ENCODE peak calls at places on chromosomes 5 and 9, in five cellular contexts. T is heart left ventricle, W is adrenal gland, S is body of pancreas, Z is breast epithelium. B is an unnamed sample.

GRCh38 chr5:107461770-107462169 is 209.0 kb downstream of the EFNA5 start:
- DNase-seq in T (no peak), S (no peak), Z (no peak), W (no peak), B (no peak)

GRCh38 chr5:14574124-14574523 is 7.5 kb upstream of the OTULINL start:
- DNase-seq in Z (no peak), W (no peak), S (no peak), T (no peak), B (no peak)

GRCh38 chr5:87069974-87070608 is 197.6 kb upstream of the RASA1 start:
- DNase-seq in W (no peak), T (no peak), S (peak), Z (peak), B (no peak)

GRCh38 chr5:116289276-116289675 is 204.5 kb downstream of the COMMD10 start:
- DNase-seq in S (no peak), T (no peak), Z (no peak), W (no peak), B (no peak)

GRCh38 chr5:127555826-127556225 is 38.4 kb downstream of the PRRC1 start:
- DNase-seq in T (no peak), W (no peak), S (no peak), Z (no peak), B (no peak)

GRCh38 chr5:116898917-116899316 is 324.3 kb upstream of the SEMA6A start:
- DNase-seq in T (no peak), Z (no peak), S (no peak), W (no peak), B (no peak)

GRCh38 chr5:90020575-90021535 is 388.7 kb downstream of the CETN3 start:
- DNase-seq in Z (no peak), S (no peak), W (no peak), T (no peak), B (no peak)

GRCh38 chr5:59921816-59922215 is 28.3 kb upstream of the PDE4D start:
- DNase-seq in S (no peak), Z (no peak), T (no peak), W (no peak), B (no peak)

GRCh38 chr9:117096138-117096537 is 318.7 kb downstream of the ASTN2 start:
- DNase-seq in W (no peak), Z (no peak), S (no peak), T (no peak), B (no peak)

GRCh38 chr5:142360607-142361120 is 35.8 kb upstream of the SPRY4 start:
- DNase-seq in T (no peak), W (peak), Z (no peak), S (peak), B (peak)

GRCh38 chr9:24498632-24499031 is 47.1 kb downstream of the IZUMO3 start:
- DNase-seq in W (no peak), S (no peak), T (no peak), Z (no peak), B (no peak)

GRCh38 chr9:90060256-90060655 is 455.4 kb downstream of the GADD45G start:
- DNase-seq in T (no peak), Z (no peak), W (no peak), S (no peak), B (peak)

GRCh38 chr5:123813937-123814624 is 302.1 kb downstream of the CSNK1G3 start:
- DNase-seq in W (no peak), Z (no peak), T (no peak), S (no peak), B (no peak)

GRCh38 chr9:93642961-93643360 is 66.6 kb downstream of the PHF2 start:
- DNase-seq in W (no peak), S (peak), Z (no peak), T (no peak), B (no peak)

GRCh38 chr5:170570492-170570891 is 66.7 kb downstream of the KCNIP1 start:
- DNase-seq in S (peak), T (no peak), Z (no peak), W (no peak), B (no peak)

GRCh38 chr9:4620881-4621555 is 41.1 kb upstream of the PLPP6 start:
- DNase-seq in Z (no peak), W (no peak), T (no peak), S (no peak), B (no peak)

GRCh38 chr5:10702040-10702629 is 58.9 kb downstream of the DAP start:
- DNase-seq in S (peak), Z (no peak), T (no peak), W (no peak), B (no peak)

GRCh38 chr9:118751077-118751847 is 618.0 kb downstream of the BRINP1 start:
- DNase-seq in T (no peak), Z (no peak), S (no peak), W (no peak), B (peak)

GRCh38 chr5:73534001-73534547 is 31.4 kb downstream of the ANKRA2 start:
- DNase-seq in Z (no peak), S (no peak), T (no peak), W (no peak), B (no peak)

GRCh38 chr5:69468631-69469030 is 24.0 kb upstream of the OCLN start:
- DNase-seq in Z (no peak), T (no peak), W (no peak), S (no peak), B (no peak)

GRCh38 chr9:114224247-114224610 is 68.9 kb downstream of the COL27A1 start:
- DNase-seq in T (no peak), W (no peak), Z (no peak), S (no peak), B (no peak)

GRCh38 chr9:101376117-101376866 is 8.5 kb downstream of the BAAT start:
- DNase-seq in W (peak), S (no peak), Z (no peak), T (peak), B (peak)

GRCh38 chr9:37251452-37251851 is 131.1 kb downstream of the ZCCHC7 start:
- DNase-seq in W (no peak), Z (no peak), T (no peak), S (no peak), B (no peak)

GRCh38 chr5:11770310-11770709 is 133.9 kb downstream of the CTNND2 start:
- DNase-seq in S (no peak), Z (no peak), W (no peak), T (no peak), B (no peak)

GRCh38 chr5:32233696-32234447 is 59.8 kb upstream of the GOLPH3 start:
- DNase-seq in T (no peak), S (peak), Z (peak), W (peak), B (peak)

GRCh38 chr5:56507348-56507930 is 274.3 kb upstream of the ANKRD55 start:
- DNase-seq in T (no peak), S (no peak), W (no peak), Z (no peak), B (no peak)

GRCh38 chr5:137782055-137782454 is 27.9 kb upstream of the HNRNPA0 start:
- DNase-seq in Z (no peak), S (no peak), T (no peak), W (no peak), B (no peak)

GRCh38 chr9:26292943-26293342 is 599.7 kb downstream of the CAAP1 start:
- DNase-seq in T (no peak), Z (no peak), S (no peak), W (no peak), B (no peak)

GRCh38 chr5:154740957-154741356 is 14.2 kb upstream of the LARP1 start:
- DNase-seq in W (peak), T (no peak), Z (no peak), S (peak), B (no peak)

GRCh38 chr5:59276277-59276647 is 617.3 kb downstream of the PDE4D start:
- DNase-seq in W (no peak), Z (no peak), T (no peak), S (no peak), B (no peak)

GRCh38 chr5:171580506-171581265 is 161.2 kb downstream of the FGF18 start:
- DNase-seq in T (no peak), W (no peak), S (no peak), Z (no peak), B (no peak)

GRCh38 chr9:120889606-120890396 is 12.8 kb upstream of the PHF19 start:
- DNase-seq in T (no peak), W (no peak), Z (no peak), S (no peak), B (no peak)

GRCh38 chr5:28542968-28543367 is 1504.6 kb upstream of the CDH9 start:
- DNase-seq in T (no peak), Z (no peak), S (no peak), W (no peak), B (no peak)

GRCh38 chr5:172748341-172748843 is 22.6 kb downstream of the DUSP1 start:
- DNase-seq in T (peak), S (no peak), Z (no peak), W (no peak), B (no peak)
- H3K27ac ChIP-seq in T (peak), S (peak), Z (peak), W (peak), B (peak)

GRCh38 chr5:88269222-88269771 is 652 bp upstream of the TMEM161B start:
- DNase-seq in Z (no peak), S (peak), T (no peak), W (peak), B (no peak)
- TF ChIP-seq POLR2A in Z (no peak), S (no peak), T (no peak), W (no peak), B (no peak)

GRCh38 chr5:139417214-139417613 is 13.3 kb upstream of the SPATA24 start:
- DNase-seq in W (no peak), T (peak), Z (no peak), S (no peak), B (no peak)

GRCh38 chr5:139422307-139422893 is 16.9 kb downstream of the DNAJC18 start:
- DNase-seq in T (no peak), S (peak), W (peak), Z (no peak), B (no peak)

GRCh38 chr5:139418804-139419203 is 14.9 kb upstream of the SPATA24 start:
- DNase-seq in S (no peak), W (no peak), T (peak), Z (no peak), B (no peak)

GRCh38 chr5:139419226-139419625 is 15.3 kb upstream of the SPATA24 start:
- DNase-seq in W (no peak), T (no peak), Z (no peak), S (no peak), B (no peak)

GRCh38 chr5:139419793-139420192 is 15.9 kb upstream of the SPATA24 start:
- DNase-seq in S (no peak), T (no peak), W (no peak), Z (no peak), B (no peak)
- H3K27ac ChIP-seq in S (no peak), T (peak), W (no peak), Z (peak), B (no peak)

DNA sequence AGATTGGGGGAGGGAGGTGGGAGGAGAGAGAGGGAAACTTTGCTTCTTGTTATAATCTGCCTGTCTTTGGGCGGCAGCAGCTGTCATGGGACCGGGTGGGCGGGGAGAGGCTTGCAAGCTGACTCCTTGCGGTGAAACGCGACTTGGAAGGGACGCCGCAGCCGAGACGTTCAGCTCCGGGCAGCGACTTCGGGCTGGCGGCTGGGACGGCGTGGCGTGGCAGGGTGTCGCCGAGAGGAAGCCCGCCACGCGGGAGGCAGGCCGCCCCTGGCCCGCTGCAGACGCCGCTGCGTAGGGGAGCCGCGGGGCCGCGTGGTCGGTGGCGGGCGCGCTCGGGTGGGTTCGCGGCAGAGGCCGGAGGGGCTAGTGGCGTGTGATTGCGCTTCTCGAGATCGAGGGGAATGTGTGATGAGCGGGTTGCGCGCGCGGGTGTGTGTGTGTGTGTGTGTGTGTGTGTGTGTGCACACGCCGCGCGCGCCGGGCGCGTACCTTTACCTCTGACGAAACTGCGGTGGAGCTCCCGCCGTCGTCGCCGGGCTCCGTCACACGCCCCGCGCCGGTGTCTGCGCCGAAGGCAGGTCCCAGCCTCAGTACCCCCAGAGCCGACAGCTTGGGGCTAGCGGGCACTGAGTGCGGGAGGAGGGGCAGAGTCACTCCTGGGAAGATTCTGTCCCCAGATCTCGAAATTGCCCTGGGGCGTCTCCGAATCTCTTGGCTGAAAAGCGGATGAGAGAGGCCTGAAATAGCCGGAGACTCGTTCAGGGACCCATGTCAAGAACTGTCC is 1.7 kb downstream of the PPARGC1B start:
- DNase-seq in W (peak), S (peak), T (peak), Z (peak), B (peak)
- TF ChIP-seq POLR2A in W (peak), S (peak), T (peak), Z (no peak), B (peak)

DNA sequence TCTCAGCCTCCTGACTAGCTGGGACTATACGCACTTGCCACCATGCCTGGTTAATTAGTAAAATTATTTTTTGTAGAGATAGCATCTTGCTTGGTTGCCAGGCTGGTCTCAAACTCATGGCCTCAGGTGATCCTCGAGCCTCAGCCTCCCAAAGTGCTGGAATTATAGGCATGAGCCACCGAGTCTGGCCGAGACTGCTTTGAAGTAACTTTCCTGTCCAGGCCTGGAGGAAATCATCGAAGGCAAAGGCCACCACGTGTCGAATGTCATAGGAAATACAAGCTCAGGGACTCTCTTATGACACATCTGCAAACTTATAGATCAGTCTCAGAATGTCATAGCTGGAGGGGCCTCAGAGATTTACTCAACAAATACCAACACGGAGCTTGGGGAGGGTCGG is 25.1 kb downstream of the RAPGEF1 start:
- DNase-seq in Z (no peak), T (no peak), S (no peak), W (no peak), B (no peak)
- H3K27ac ChIP-seq in Z (peak), T (peak), S (peak), W (no peak), B (no peak)

GRCh38 chr5:178211095-178212048 is 7.0 kb downstream of the HNRNPAB start:
- DNase-seq in W (no peak), Z (no peak), T (no peak), S (no peak), B (no peak)
- TF ChIP-seq POLR2A in W (no peak), Z (no peak), T (no peak), S (no peak), B (no peak)

GRCh38 chr5:71828641-71829040 is 109.6 kb downstream of the CARTPT start:
- DNase-seq in S (no peak), Z (no peak), W (no peak), T (no peak), B (no peak)
- H3K27ac ChIP-seq in S (no peak), Z (no peak), W (no peak), T (no peak), B (no peak)

GRCh38 chr9:34379334-34380033 is 2.8 kb upstream of the MYORG start:
- DNase-seq in S (peak), T (peak), Z (peak), W (peak), B (peak)

GRCh38 chr9:34380034-34380510 is 3.4 kb upstream of the MYORG start:
- DNase-seq in S (no peak), W (no peak), Z (no peak), T (no peak), B (peak)

GRCh38 chr9:34381323-34381722 is 4.6 kb upstream of the MYORG start:
- DNase-seq in W (no peak), S (no peak), T (no peak), Z (no peak), B (no peak)

GRCh38 chr9:34382054-34382453 is 5.4 kb upstream of the MYORG start:
- DNase-seq in T (no peak), W (no peak), S (no peak), Z (no peak), B (no peak)

GRCh38 chr9:34380511-34381315 is 4.0 kb upstream of the MYORG start:
- DNase-seq in Z (no peak), T (peak), W (peak), S (peak), B (peak)
- TF ChIP-seq POLR2A in Z (no peak), T (no peak), W (peak), S (peak), B (peak)

DNA sequence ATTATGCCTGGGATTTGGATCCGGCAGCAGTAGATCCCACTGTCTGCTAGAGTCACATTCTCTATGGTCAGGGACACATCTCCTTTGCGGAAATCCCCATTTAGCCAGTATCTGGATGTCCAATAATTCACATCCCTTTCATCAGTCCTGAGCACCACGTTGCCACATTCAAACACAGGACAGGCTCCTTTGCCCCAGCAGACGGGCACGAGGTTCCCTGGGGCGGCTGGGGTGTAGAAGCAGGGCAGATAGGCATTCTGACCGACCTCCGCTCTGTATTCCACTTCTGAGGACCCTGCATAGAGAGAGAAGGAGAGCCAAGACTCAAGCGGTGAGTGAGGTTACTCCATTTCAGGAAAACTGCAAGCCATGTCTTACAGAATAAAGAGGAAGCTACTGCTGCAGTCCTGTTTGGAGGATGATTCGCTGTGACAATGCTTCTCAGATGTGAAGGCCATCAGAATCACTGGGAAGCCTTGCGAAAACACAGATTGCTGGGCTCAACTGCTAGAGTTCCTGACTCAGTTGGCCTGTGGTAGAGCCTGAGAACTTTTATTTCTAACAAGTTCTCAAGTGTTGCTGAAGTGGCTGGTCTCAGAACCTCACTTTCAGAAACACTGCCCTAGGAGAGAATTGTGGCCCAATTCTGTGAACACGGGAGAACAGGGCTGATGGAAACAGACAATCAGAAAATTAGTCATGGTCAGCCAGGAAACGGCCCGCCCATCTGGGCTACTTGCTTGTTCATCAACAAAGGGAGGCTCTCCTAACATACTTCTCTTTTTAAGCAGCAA is 2.0 kb downstream of the HAVCR2 start:
- DNase-seq in T (peak), Z (no peak), W (peak), S (peak), B (no peak)
- H3K27ac ChIP-seq in T (no peak), Z (no peak), W (no peak), S (no peak), B (no peak)

DNA sequence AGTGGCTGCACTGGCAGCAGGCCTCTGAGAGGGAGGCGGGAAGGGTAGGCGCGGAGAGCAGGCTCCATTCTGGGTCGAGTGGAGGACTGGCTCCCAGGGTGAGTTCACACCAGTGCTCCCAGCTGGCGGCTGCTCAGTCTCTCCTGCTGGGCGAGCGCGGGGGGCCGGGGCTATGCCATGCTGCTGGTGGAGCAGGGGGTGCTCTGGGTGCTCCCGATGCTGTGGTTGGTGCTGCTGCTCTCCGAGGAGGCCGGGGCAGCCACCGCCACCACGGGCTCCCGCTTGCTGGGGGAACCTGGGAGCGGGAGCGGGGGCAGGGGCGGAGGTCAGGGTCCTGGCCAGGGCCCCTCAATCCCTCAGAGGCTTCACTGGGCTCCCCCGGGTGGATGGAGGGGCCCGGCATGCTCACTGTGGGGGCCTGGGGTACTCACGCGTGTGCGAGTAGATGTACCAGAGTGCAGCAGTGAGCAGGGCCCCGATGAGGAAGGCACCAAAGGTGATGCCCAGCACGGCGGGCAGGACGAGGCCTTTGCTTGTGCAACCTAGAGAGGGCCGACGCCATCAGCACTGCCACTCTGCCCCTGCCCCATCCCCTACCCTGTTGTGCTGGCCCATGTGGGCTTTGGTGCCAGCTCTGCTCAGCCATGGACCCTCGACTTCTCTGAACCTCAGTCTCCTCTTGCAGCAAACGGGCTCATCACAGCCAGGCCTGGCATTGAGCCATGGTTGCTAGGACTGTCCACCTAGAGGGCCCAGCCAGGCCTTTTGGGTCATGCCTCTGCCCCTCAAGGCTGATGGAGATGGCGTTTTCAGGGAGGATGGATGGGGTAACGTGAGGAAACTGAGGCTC is 13.1 kb downstream of the FPGS start:
- DNase-seq in Z (no peak), S (no peak), T (no peak), W (no peak), B (peak)
- TF ChIP-seq POLR2A in Z (no peak), S (no peak), T (no peak), W (no peak), B (no peak)